ENCODE peak calls at places on chromosome 15, in four cellular contexts. One of them, this sample, is unnamed. For H3K36me3, the result is how much of the 10 kb centered on the place peaks cover.

GRCh38 chr15:59186501-59186900 is 20.1 kb upstream of the LDHAL6B start:
- DNase-seq in mesenchymal stem cell: peak
- DNase-seq in trophoblast cell: no peak
- DNase-seq in H1: no peak
- DNase-seq in this sample: no peak

GRCh38 chr15:69976366-69976994 is 121.2 kb downstream of the TLE3 start:
- DNase-seq in mesenchymal stem cell: peak
- DNase-seq in trophoblast cell: peak
- DNase-seq in H1: peak
- DNase-seq in this sample: peak

GRCh38 chr15:101118615-101119014 is 133.2 kb downstream of the CHSY1 start:
- DNase-seq in mesenchymal stem cell: no peak
- DNase-seq in trophoblast cell: no peak
- DNase-seq in H1: peak
- DNase-seq in this sample: no peak

GRCh38 chr15:77584201-77584600 is 48.5 kb downstream of the LINGO1 start:
- DNase-seq in mesenchymal stem cell: no peak
- DNase-seq in trophoblast cell: no peak
- DNase-seq in H1: no peak
- DNase-seq in this sample: no peak

GRCh38 chr15:96586901-96587300 is 256.4 kb downstream of the NR2F2 start:
- DNase-seq in mesenchymal stem cell: no peak
- DNase-seq in trophoblast cell: no peak
- DNase-seq in H1: no peak
- DNase-seq in this sample: no peak

GRCh38 chr15:27770086-27770607 is 329.0 kb downstream of the OCA2 start:
- DNase-seq in mesenchymal stem cell: no peak
- DNase-seq in trophoblast cell: no peak
- DNase-seq in H1: no peak
- DNase-seq in this sample: no peak

GRCh38 chr15:67183443-67184169 is 70.9 kb downstream of the AAGAB start:
- DNase-seq in mesenchymal stem cell: no peak
- DNase-seq in trophoblast cell: no peak
- DNase-seq in H1: no peak
- DNase-seq in this sample: no peak

GRCh38 chr15:59298876-59299275 is 73.8 kb downstream of the MYO1E start:
- DNase-seq in mesenchymal stem cell: no peak
- DNase-seq in trophoblast cell: no peak
- DNase-seq in H1: no peak
- DNase-seq in this sample: no peak

GRCh38 chr15:48119277-48119676 is 1.5 kb upstream of the SLC24A5 start:
- DNase-seq in mesenchymal stem cell: peak
- DNase-seq in trophoblast cell: no peak
- DNase-seq in H1: no peak
- DNase-seq in this sample: no peak

GRCh38 chr15:25862087-25862468 is 1.0 kb downstream of the ATP10A start:
- DNase-seq in mesenchymal stem cell: no peak
- DNase-seq in trophoblast cell: no peak
- DNase-seq in H1: no peak
- DNase-seq in this sample: no peak

GRCh38 chr15:92772061-92772460 is 116.5 kb upstream of the FAM174B start:
- DNase-seq in mesenchymal stem cell: no peak
- DNase-seq in trophoblast cell: no peak
- DNase-seq in H1: no peak
- DNase-seq in this sample: no peak

GRCh38 chr15:66841953-66842681 is 140.1 kb downstream of the SMAD6 start:
- DNase-seq in mesenchymal stem cell: peak
- DNase-seq in trophoblast cell: peak
- DNase-seq in H1: no peak
- DNase-seq in this sample: peak

GRCh38 chr15:45795487-45796069 is 160.7 kb downstream of the SQOR start:
- DNase-seq in mesenchymal stem cell: peak
- DNase-seq in trophoblast cell: no peak
- DNase-seq in H1: no peak
- DNase-seq in this sample: peak

GRCh38 chr15:73985101-73985873 is 6.8 kb downstream of the STOML1 start:
- DNase-seq in mesenchymal stem cell: no peak
- DNase-seq in trophoblast cell: no peak
- DNase-seq in H1: no peak
- DNase-seq in this sample: no peak

GRCh38 chr15:58698887-58699641 is 50.4 kb downstream of the ADAM10 start:
- DNase-seq in mesenchymal stem cell: peak
- DNase-seq in trophoblast cell: peak
- DNase-seq in H1: no peak
- DNase-seq in this sample: no peak

GRCh38 chr15:91603681-91604080 is 249.8 kb upstream of the SLCO3A1 start:
- DNase-seq in mesenchymal stem cell: no peak
- DNase-seq in trophoblast cell: no peak
- DNase-seq in H1: no peak
- DNase-seq in this sample: no peak

GRCh38 chr15:67899596-67900283 is 59.9 kb upstream of the RNU6-1 start:
- DNase-seq in mesenchymal stem cell: no peak
- DNase-seq in trophoblast cell: no peak
- DNase-seq in H1: no peak
- DNase-seq in this sample: no peak

GRCh38 chr15:48242015-48242414 is 35.9 kb downstream of the SLC12A1 start:
- DNase-seq in mesenchymal stem cell: no peak
- DNase-seq in trophoblast cell: no peak
- DNase-seq in H1: no peak
- DNase-seq in this sample: no peak

GRCh38 chr15:100898661-100899462 is 19.2 kb downstream of the ALDH1A3 start:
- DNase-seq in mesenchymal stem cell: no peak
- DNase-seq in trophoblast cell: no peak
- DNase-seq in H1: no peak
- DNase-seq in this sample: no peak

GRCh38 chr15:96560246-96560895 is 229.9 kb downstream of the NR2F2 start:
- DNase-seq in mesenchymal stem cell: no peak
- DNase-seq in trophoblast cell: peak
- DNase-seq in H1: no peak
- DNase-seq in this sample: no peak

GRCh38 chr15:44738340-44738984 is 2.1 kb downstream of the TRIM69 start:
- DNase-seq in mesenchymal stem cell: peak
- DNase-seq in trophoblast cell: no peak
- DNase-seq in H1: no peak
- DNase-seq in this sample: peak

GRCh38 chr15:30001592-30001991 is 81.2 kb upstream of the GOLGA8J start:
- DNase-seq in mesenchymal stem cell: no peak
- DNase-seq in trophoblast cell: no peak
- DNase-seq in H1: no peak
- DNase-seq in this sample: no peak

GRCh38 chr15:67820147-67820991 is 4.9 kb upstream of the SKOR1 start:
- DNase-seq in mesenchymal stem cell: no peak
- DNase-seq in trophoblast cell: no peak
- DNase-seq in H1: no peak
- DNase-seq in this sample: no peak

GRCh38 chr15:43086551-43086950 is 19.3 kb downstream of the UBR1 start:
- DNase-seq in mesenchymal stem cell: no peak
- DNase-seq in trophoblast cell: no peak
- DNase-seq in H1: no peak
- DNase-seq in this sample: no peak

GRCh38 chr15:67085818-67086649 is 20.6 kb downstream of the SMAD3 start:
- DNase-seq in mesenchymal stem cell: peak
- DNase-seq in trophoblast cell: peak
- DNase-seq in H1: no peak
- DNase-seq in this sample: no peak

GRCh38 chr15:39998511-39998910 is 40.5 kb downstream of the SRP14 start:
- DNase-seq in mesenchymal stem cell: no peak
- DNase-seq in trophoblast cell: no peak
- DNase-seq in H1: no peak
- DNase-seq in this sample: no peak
- H3K36me3 ChIP-seq in mesenchymal stem cell: under half
- H3K36me3 ChIP-seq in trophoblast cell: under half
- H3K36me3 ChIP-seq in H1: half or more
- H3K36me3 ChIP-seq in this sample: half or more

DNA sequence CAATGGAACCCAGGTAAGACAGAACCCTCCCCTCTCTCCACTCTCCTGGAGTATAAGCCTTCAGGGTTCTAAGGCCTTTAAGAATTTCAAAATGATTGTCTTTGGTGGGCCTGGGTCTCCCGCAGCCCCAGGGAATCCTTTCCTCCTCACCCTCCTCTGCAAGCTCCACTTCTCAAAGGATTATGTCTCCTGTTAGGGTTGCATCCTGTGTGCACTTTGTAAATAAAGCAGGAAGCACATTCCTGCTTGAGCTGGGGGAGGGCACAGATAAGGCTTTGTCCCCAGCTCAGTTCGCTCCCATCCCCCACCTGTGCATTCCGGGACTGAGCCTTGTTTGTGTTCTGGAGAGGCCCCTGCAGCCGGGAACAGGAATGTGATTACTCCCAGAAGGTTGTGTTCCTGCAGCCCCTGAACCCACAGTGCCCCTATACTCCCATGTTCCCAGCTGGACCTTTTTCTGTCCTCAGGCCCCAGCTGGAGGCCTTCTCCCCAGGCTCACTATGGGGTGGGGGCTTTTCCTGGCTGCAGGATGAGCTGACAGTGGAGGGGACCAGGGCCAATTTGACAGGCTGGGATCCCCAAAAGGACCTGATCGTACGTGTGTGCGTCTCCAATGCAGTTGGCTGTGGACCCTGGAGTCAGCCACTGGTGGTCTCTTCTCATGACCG is 9.5 kb downstream of the TYRO3 start:
- DNase-seq in mesenchymal stem cell: peak
- DNase-seq in trophoblast cell: no peak
- DNase-seq in H1: peak
- DNase-seq in this sample: peak
- H2BK12ac ChIP-seq in mesenchymal stem cell: peak
- H2BK12ac ChIP-seq in trophoblast cell: peak
- H2BK12ac ChIP-seq in H1: peak
- H2BK12ac ChIP-seq in this sample: peak

GRCh38 chr15:55899537-55899936 is 93.9 kb downstream of the NEDD4 start:
- DNase-seq in mesenchymal stem cell: no peak
- DNase-seq in trophoblast cell: no peak
- DNase-seq in H1: no peak
- DNase-seq in this sample: no peak
- H2BK5ac ChIP-seq in mesenchymal stem cell: no peak
- H2BK5ac ChIP-seq in trophoblast cell: no peak
- H2BK5ac ChIP-seq in H1: no peak
- H2BK5ac ChIP-seq in this sample: no peak

GRCh38 chr15:65690778-65691177 is 69.0 kb downstream of the SLC24A1 start:
- DNase-seq in mesenchymal stem cell: no peak
- DNase-seq in trophoblast cell: no peak
- DNase-seq in H1: no peak
- DNase-seq in this sample: no peak
- H3K36me3 ChIP-seq in mesenchymal stem cell: under half
- H3K36me3 ChIP-seq in trophoblast cell: under half
- H3K36me3 ChIP-seq in H1: under half
- H3K36me3 ChIP-seq in this sample: under half

GRCh38 chr15:98802187-98802586 is 153.8 kb downstream of the IGF1R start:
- DNase-seq in mesenchymal stem cell: no peak
- DNase-seq in trophoblast cell: no peak
- DNase-seq in H1: no peak
- DNase-seq in this sample: no peak

GRCh38 chr15:98801234-98801561 is 152.9 kb downstream of the IGF1R start:
- DNase-seq in mesenchymal stem cell: no peak
- DNase-seq in trophoblast cell: no peak
- DNase-seq in H1: no peak
- DNase-seq in this sample: peak

GRCh38 chr15:98799461-98799971 is 151.2 kb downstream of the IGF1R start:
- DNase-seq in mesenchymal stem cell: peak
- DNase-seq in trophoblast cell: no peak
- DNase-seq in H1: no peak
- DNase-seq in this sample: no peak

GRCh38 chr15:98799991-98800390 is 151.7 kb downstream of the IGF1R start:
- DNase-seq in mesenchymal stem cell: no peak
- DNase-seq in trophoblast cell: no peak
- DNase-seq in H1: no peak
- DNase-seq in this sample: no peak

DNA sequence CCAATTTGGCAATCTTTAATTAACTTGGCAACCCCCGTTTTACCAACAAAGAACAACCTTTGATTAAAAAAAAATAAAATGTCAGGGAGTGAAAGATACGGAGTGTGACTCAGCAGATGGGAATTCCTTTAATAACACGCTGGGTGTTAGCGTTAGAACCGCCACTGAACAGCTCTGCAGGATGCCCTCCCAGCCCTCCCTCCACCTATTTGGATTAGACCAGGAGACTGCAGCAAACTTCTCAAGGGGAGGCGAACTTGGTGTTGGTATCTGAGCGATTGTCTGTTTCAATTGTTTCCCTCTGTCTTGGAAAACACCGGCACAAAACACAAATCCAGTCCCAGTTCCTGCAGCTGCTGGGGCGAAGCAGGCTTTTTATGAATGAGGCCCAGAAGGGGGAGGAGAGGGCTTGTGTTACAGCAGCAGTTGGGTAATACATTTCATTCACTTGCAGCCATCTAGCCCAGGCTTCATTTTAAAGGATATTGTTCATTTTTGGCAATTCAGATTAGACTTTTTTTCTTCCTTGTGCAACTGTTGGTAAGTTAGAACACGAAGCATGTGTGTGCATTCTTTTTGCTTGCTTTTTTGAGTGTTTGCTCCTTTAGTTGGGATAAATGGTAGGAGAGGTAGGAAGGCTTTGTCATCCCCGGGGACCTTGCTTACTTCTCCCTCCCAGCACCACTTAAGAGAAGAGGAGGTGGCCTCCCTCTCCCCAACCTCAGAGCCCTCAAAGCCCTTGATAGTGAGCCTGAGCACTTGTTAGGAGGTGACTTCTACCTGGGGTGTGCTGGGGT is 152.3 kb downstream of the IGF1R start:
- DNase-seq in mesenchymal stem cell: peak
- DNase-seq in trophoblast cell: peak
- DNase-seq in H1: no peak
- DNase-seq in this sample: peak
- H2BK12ac ChIP-seq in mesenchymal stem cell: peak
- H2BK12ac ChIP-seq in trophoblast cell: no peak
- H2BK12ac ChIP-seq in H1: peak
- H2BK12ac ChIP-seq in this sample: no peak

GRCh38 chr15:99369250-99369649 is 118.0 kb downstream of the LRRC28 start:
- DNase-seq in mesenchymal stem cell: no peak
- DNase-seq in trophoblast cell: no peak
- DNase-seq in H1: no peak
- DNase-seq in this sample: no peak

GRCh38 chr15:99368743-99369142 is 117.5 kb downstream of the LRRC28 start:
- DNase-seq in mesenchymal stem cell: no peak
- DNase-seq in trophoblast cell: no peak
- DNase-seq in H1: no peak
- DNase-seq in this sample: no peak

GRCh38 chr15:99365232-99365631 is 114.0 kb downstream of the LRRC28 start:
- DNase-seq in mesenchymal stem cell: no peak
- DNase-seq in trophoblast cell: no peak
- DNase-seq in H1: no peak
- DNase-seq in this sample: no peak

GRCh38 chr15:99361541-99362185 is 110.4 kb downstream of the LRRC28 start:
- DNase-seq in mesenchymal stem cell: no peak
- DNase-seq in trophoblast cell: no peak
- DNase-seq in H1: no peak
- DNase-seq in this sample: no peak

GRCh38 chr15:99366013-99366412 is 114.7 kb downstream of the LRRC28 start:
- DNase-seq in mesenchymal stem cell: no peak
- DNase-seq in trophoblast cell: no peak
- DNase-seq in H1: no peak
- DNase-seq in this sample: no peak
- H2BK5ac ChIP-seq in mesenchymal stem cell: no peak
- H2BK5ac ChIP-seq in trophoblast cell: no peak
- H2BK5ac ChIP-seq in H1: no peak
- H2BK5ac ChIP-seq in this sample: no peak

This sample was measured in neuronal stem cell.